ENCODE peak calls at places on chromosomes 12 and 14, in nine cellular contexts. S is Calu3, Y is fibroblast of villous mesenchyme, Z is choroid plexus epithelial cell, B is PC-9, E is AG09319, W is AG04449, R is mesothelial cell of epicardium, I is tibial nerve. P is an unnamed sample.

GRCh38 chr12:54824402-54824801 is 29.9 kb upstream of the MUCL1 start:
- DNase-seq in S (no peak), Y (no peak), Z (peak), B (no peak), E (no peak), W (no peak), R (no peak), I (no peak), P (no peak)

GRCh38 chr12:1203735-1204019 is 212.7 kb downstream of the ERC1 start:
- DNase-seq in S (no peak), Y (no peak), Z (peak), B (no peak), E (no peak), W (no peak), R (no peak), I (no peak), P (no peak)

GRCh38 chr12:10497602-10498001 is 8.1 kb upstream of the EIF2S3B start:
- DNase-seq in S (no peak), Y (peak), Z (peak), B (no peak), E (no peak), W (no peak), R (no peak), I (no peak), P (no peak)

GRCh38 chr14:78164226-78164853 is 5.8 kb upstream of the NRXN3 start:
- DNase-seq in S (peak), Y (no peak), Z (peak), B (peak), E (no peak), W (no peak), R (no peak), I (no peak), P (peak)

GRCh38 chr12:95164656-95165055 is 52.6 kb downstream of the FGD6 start:
- DNase-seq in S (no peak), Y (peak), Z (peak), B (no peak), E (no peak), W (no peak), R (no peak), I (no peak), P (no peak)

GRCh38 chr14:55628426-55628825 is 48.4 kb downstream of the KTN1 start:
- DNase-seq in S (no peak), Y (no peak), Z (no peak), B (no peak), E (no peak), W (no peak), R (no peak), I (no peak), P (no peak)

GRCh38 chr12:8681129-8681902 is 16.5 kb upstream of the RIMKLB start:
- DNase-seq in S (peak), Y (peak), Z (peak), B (peak), E (no peak), W (no peak), R (no peak), I (no peak), P (no peak)

GRCh38 chr14:77144412-77145115 is 3.0 kb upstream of the ZDHHC22 start:
- DNase-seq in S (no peak), Y (no peak), Z (no peak), B (no peak), E (no peak), W (no peak), R (no peak), I (no peak), P (no peak)

GRCh38 chr12:72267974-72268373 is 4.2 kb upstream of the TRHDE start:
- DNase-seq in S (no peak), Y (no peak), Z (peak), B (no peak), E (no peak), W (no peak), R (no peak), I (no peak), P (no peak)

GRCh38 chr12:69343885-69344612 is 4.1 kb upstream of the LYZ start:
- DNase-seq in S (no peak), Y (no peak), Z (no peak), B (no peak), E (no peak), W (no peak), R (no peak), I (no peak), P (no peak)

GRCh38 chr14:94532462-94532861 is 23.2 kb upstream of the SERPINA12 start:
- DNase-seq in S (no peak), Y (peak), Z (peak), B (no peak), E (no peak), W (no peak), R (no peak), I (no peak), P (no peak)

GRCh38 chr12:3101309-3102022 is 24.3 kb downstream of the TSPAN9 start:
- DNase-seq in S (no peak), Y (peak), Z (peak), B (no peak), E (no peak), W (no peak), R (no peak), I (no peak), P (no peak)

GRCh38 chr12:119448737-119449136 is 114.2 kb downstream of the CCDC60 start:
- DNase-seq in S (no peak), Y (no peak), Z (no peak), B (no peak), E (no peak), W (no peak), R (no peak), I (no peak), P (no peak)

GRCh38 chr12:124085419-124085818 is 112.4 kb downstream of the ZNF664 start:
- DNase-seq in S (no peak), Y (no peak), Z (no peak), B (no peak), E (no peak), W (no peak), R (no peak), I (no peak), P (no peak)

GRCh38 chr12:92218394-92219077 is 72.9 kb upstream of the BTG1 start:
- DNase-seq in S (no peak), Y (no peak), Z (no peak), B (no peak), E (no peak), W (no peak), R (no peak), I (no peak), P (peak)

GRCh38 chr12:101604132-101604531 is 9.4 kb downstream of the MYBPC1 start:
- DNase-seq in S (no peak), Y (no peak), Z (peak), B (no peak), E (no peak), W (no peak), R (no peak), I (no peak), P (no peak)

GRCh38 chr14:35687335-35687939 is 121.7 kb downstream of the RALGAPA1 start:
- DNase-seq in S (peak), Y (peak), Z (peak), B (peak), E (peak), W (no peak), R (no peak), I (no peak), P (peak)

GRCh38 chr12:100174506-100174905 is 26.1 kb upstream of the ACTR6 start:
- DNase-seq in S (no peak), Y (no peak), Z (no peak), B (no peak), E (no peak), W (no peak), R (no peak), I (no peak), P (no peak)

GRCh38 chr14:77988096-77988870 is 181.9 kb upstream of the NRXN3 start:
- DNase-seq in S (no peak), Y (no peak), Z (no peak), B (no peak), E (no peak), W (no peak), R (no peak), I (no peak), P (no peak)

GRCh38 chr14:105167303-105168092 is 1.1 kb downstream of the JAG2 start:
- DNase-seq in S (peak), Y (peak), Z (no peak), B (no peak), E (no peak), W (no peak), R (no peak), I (no peak), P (no peak)
- TF ChIP-seq CTCF in S (no peak), Y (no peak), Z (no peak), B (peak), E (no peak), W (no peak), R (no peak), I (no peak), P (peak)

GRCh38 chr12:13210022-13210539 is 13.6 kb downstream of the EMP1 start:
- DNase-seq in S (no peak), Y (no peak), Z (no peak), B (no peak), E (no peak), W (no peak), R (no peak), I (no peak), P (no peak)

GRCh38 chr12:13210543-13211190 is 14.1 kb downstream of the EMP1 start:
- DNase-seq in S (no peak), Y (no peak), Z (no peak), B (no peak), E (no peak), W (no peak), R (no peak), I (no peak), P (no peak)

GRCh38 chr12:13206560-13206897 is 10.0 kb downstream of the EMP1 start:
- DNase-seq in S (no peak), Y (no peak), Z (no peak), B (no peak), E (no peak), W (no peak), R (no peak), I (no peak), P (no peak)

GRCh38 chr12:13209279-13210021 is 12.9 kb downstream of the EMP1 start:
- DNase-seq in S (no peak), Y (peak), Z (peak), B (no peak), E (no peak), W (no peak), R (no peak), I (no peak), P (no peak)

GRCh38 chr12:13208533-13209278 is 12.2 kb downstream of the EMP1 start:
- DNase-seq in S (no peak), Y (peak), Z (peak), B (peak), E (no peak), W (no peak), R (no peak), I (no peak), P (no peak)
- TF ChIP-seq CTCF in S (peak), Y (peak), Z (peak), B (peak), E (peak), W (peak), R (no peak), I (peak), P (peak)

GRCh38 chr12:79512068-79512467 is 178.7 kb downstream of the PAWR start:
- DNase-seq in S (no peak), Y (no peak), Z (no peak), B (no peak), E (no peak), W (no peak), R (no peak), I (no peak), P (no peak)
- TF ChIP-seq CTCF in S (no peak), Y (peak), Z (peak), B (no peak), E (no peak), W (peak), R (no peak), I (no peak), P (peak)

DNA sequence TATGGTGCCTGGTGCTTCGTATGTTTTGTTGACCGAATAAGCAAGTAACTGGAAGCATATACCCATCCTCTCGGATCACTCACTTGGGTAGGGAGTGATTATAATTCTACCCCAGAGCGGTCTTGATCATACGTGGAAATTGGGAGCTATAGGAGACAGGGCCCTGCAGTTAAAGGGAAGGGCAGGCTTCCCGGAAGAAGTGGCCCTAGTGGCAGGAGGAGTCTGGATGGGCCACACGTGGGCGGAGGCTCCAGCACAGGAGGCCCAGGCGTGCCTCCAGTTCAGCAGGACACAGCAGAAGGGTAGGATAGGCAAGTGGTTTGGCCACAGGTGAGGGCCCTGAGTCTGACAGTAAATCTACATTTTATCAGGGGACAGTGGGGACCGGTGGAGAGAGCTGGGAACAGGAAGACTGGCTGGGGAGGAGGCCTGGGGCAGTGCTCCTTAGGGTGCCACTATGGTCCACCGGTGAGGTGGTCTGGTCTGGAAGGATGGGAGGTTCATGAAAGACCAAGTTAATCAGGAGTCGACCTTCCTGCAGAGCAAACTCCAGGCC is 23.5 kb upstream of the YY1 start:
- DNase-seq in S (no peak), Y (no peak), Z (no peak), B (no peak), E (no peak), W (no peak), R (no peak), I (no peak), P (no peak)
- TF ChIP-seq CTCF in S (no peak), Y (no peak), Z (no peak), B (no peak), E (no peak), W (no peak), R (no peak), I (no peak), P (no peak)

DNA sequence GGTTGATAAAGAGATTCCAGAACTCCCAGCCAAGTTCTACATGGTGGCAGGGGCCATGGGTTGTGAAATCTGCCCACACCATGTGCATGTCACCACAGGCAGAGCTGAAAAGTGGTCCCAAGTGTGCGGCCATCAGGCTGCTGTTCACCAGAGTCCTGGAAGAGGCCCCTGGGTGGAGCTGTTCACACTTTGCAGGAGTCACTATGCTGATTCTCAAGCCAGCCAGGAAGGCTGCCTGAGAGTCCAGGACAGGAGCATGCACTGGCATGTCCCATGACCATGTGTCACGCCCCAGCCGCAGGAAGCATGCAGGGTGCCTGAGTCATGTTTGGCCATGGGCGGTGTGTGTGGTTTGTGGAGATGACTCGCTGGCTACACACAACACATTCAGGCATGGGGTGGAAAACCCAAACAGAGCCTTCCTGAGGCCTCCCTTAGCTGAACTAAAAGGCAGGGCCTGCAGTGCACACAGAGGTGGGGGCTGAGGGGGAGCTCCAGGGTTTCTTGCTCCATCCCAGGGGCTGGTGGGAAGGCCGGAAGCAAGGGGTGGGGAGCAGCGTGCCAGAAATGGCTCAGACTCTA is 19.5 kb downstream of the ABCB9 start:
- DNase-seq in S (peak), Y (peak), Z (peak), B (peak), E (peak), W (peak), R (no peak), I (peak), P (peak)
- TF ChIP-seq CTCF in S (peak), Y (peak), Z (peak), B (no peak), E (peak), W (peak), R (no peak), I (no peak), P (no peak)

GRCh38 chr12:89354630-89354931 is 2.3 kb upstream of the DUSP6 start:
- DNase-seq in S (no peak), Y (no peak), Z (peak), B (no peak), E (no peak), W (no peak), R (no peak), I (no peak), P (peak)

GRCh38 chr12:89353823-89354629 is 1.7 kb upstream of the DUSP6 start:
- DNase-seq in S (peak), Y (peak), Z (peak), B (peak), E (no peak), W (no peak), R (no peak), I (peak), P (peak)

GRCh38 chr12:89356069-89356665 is 3.9 kb upstream of the DUSP6 start:
- DNase-seq in S (no peak), Y (no peak), Z (no peak), B (no peak), E (no peak), W (no peak), R (no peak), I (no peak), P (no peak)

GRCh38 chr12:89357297-89357730 is 5.0 kb upstream of the DUSP6 start:
- DNase-seq in S (peak), Y (no peak), Z (no peak), B (no peak), E (no peak), W (no peak), R (no peak), I (no peak), P (no peak)

GRCh38 chr12:89355243-89356068 is 3.2 kb upstream of the DUSP6 start:
- DNase-seq in S (no peak), Y (no peak), Z (peak), B (no peak), E (no peak), W (no peak), R (no peak), I (no peak), P (no peak)
- TF ChIP-seq CTCF in S (no peak), Y (peak), Z (peak), B (no peak), E (peak), W (no peak), R (no peak), I (no peak), P (no peak)

GRCh38 chr14:60229614-60230013 is 19.4 kb upstream of the PPM1A start:
- DNase-seq in S (no peak), Y (no peak), Z (no peak), B (no peak), E (no peak), W (no peak), R (no peak), I (no peak), P (no peak)
- TF ChIP-seq CTCF in S (no peak), Y (no peak), Z (no peak), B (no peak), E (no peak), W (no peak), R (no peak), I (no peak), P (no peak)

GRCh38 chr14:67883717-67884116 is 64.1 kb downstream of the RAD51B start:
- DNase-seq in S (no peak), Y (peak), Z (peak), B (no peak), E (no peak), W (no peak), R (no peak), I (no peak), P (no peak)
- TF ChIP-seq CTCF in S (no peak), Y (peak), Z (peak), B (peak), E (peak), W (no peak), R (peak), I (peak), P (peak)